ENCODE peak calls at places on chromosomes 7 and 10, in six cellular contexts. X is K562, G is SK-N-SH, Z is H1, A is HepG2, R is GM12878. H is an unnamed sample.

GRCh38 chr10:110919349-110919931 is at the start of gene SHOC2:
- DNase-seq in Z (peak; percentile 80), A (no peak), G (peak; percentile 93), R (no peak), X (peak; percentile 98), H (no peak)

GRCh38 chr10:13820591-13821377 is 234.0 kb downstream of the PRPF18 start:
- DNase-seq in Z (no peak), R (no peak), A (no peak), X (no peak), G (peak; percentile 34), H (no peak)

GRCh38 chr7:134826105-134826504 is 46.7 kb downstream of the CALD1 start:
- DNase-seq in Z (no peak), X (no peak), R (no peak), A (no peak), G (no peak), H (no peak)

GRCh38 chr10:131576341-131577177 is 265.0 kb upstream of the TCERG1L start:
- DNase-seq in A (no peak), X (no peak), R (no peak), Z (peak; percentile 26), G (no peak), H (no peak)

GRCh38 chr10:75283150-75284096 is 47.7 kb upstream of the COMTD1 start:
- DNase-seq in Z (peak; percentile 65), R (no peak), X (peak; percentile 29), A (no peak), G (no peak), H (no peak)

GRCh38 chr10:124742418-124743187 is 1.6 kb downstream of the FAM53B start:
- DNase-seq in X (peak; percentile 59), A (peak; percentile 57), G (peak; percentile 63), R (no peak), Z (no peak), H (peak; percentile 38)

GRCh38 chr7:40288827-40289226 is 154.0 kb downstream of the SUGCT start:
- DNase-seq in R (no peak), Z (no peak), A (no peak), X (no peak), G (no peak), H (no peak)

GRCh38 chr10:22737587-22737986 is 23.2 kb upstream of the PIP4K2A start:
- DNase-seq in A (no peak), R (no peak), G (no peak), X (peak; percentile 70), Z (no peak), H (no peak)

GRCh38 chr7:100728196-100728595 is 5.2 kb upstream of the ZAN start:
- DNase-seq in A (no peak), R (no peak), Z (no peak), X (no peak), G (no peak), H (no peak)

GRCh38 chr10:64518456-64518855 is 997.3 kb downstream of the REEP3 start:
- DNase-seq in X (no peak), G (no peak), A (no peak), R (no peak), Z (no peak), H (no peak)

GRCh38 chr10:31318382-31318853 is 598 bp upstream of the ZEB1 start:
- DNase-seq in R (peak; percentile 79), X (peak; percentile 69), G (peak; percentile 77), A (peak; percentile 12), Z (no peak), H (peak; percentile 77)

GRCh38 chr7:157250605-157251228 is 86.1 kb upstream of the DNAJB6 start:
- DNase-seq in Z (peak; percentile 74), G (peak; percentile 78), R (no peak), X (peak; percentile 85), A (peak; percentile 61), H (peak; percentile 49)

GRCh38 chr10:114519306-114519669 is 115.0 kb upstream of the AFAP1L2 start:
- DNase-seq in X (no peak), A (no peak), Z (no peak), R (no peak), G (no peak), H (no peak)

GRCh38 chr7:91892821-91893340 is 12.4 kb upstream of the MTERF1 start:
- DNase-seq in A (no peak), Z (no peak), G (no peak), X (peak; percentile 59), R (no peak), H (no peak)

GRCh38 chr10:61970182-61971015 is 68.9 kb downstream of the ARID5B start:
- DNase-seq in X (no peak), R (no peak), A (peak; percentile 25), Z (no peak), G (peak; percentile 42), H (no peak)

GRCh38 chr10:3420527-3421469 is 248.2 kb upstream of the PITRM1 start:
- DNase-seq in R (no peak), A (no peak), Z (no peak), G (no peak), X (no peak), H (no peak)

GRCh38 chr7:7304705-7305475 is 122.5 kb downstream of the C1GALT1 start:
- DNase-seq in R (no peak), Z (no peak), A (no peak), G (no peak), X (no peak), H (no peak)

GRCh38 chr10:63480237-63480636 is 14.5 kb upstream of the JMJD1C start:
- DNase-seq in Z (no peak), A (no peak), R (no peak), G (no peak), X (no peak), H (no peak)

GRCh38 chr10:132421377-132422168 is 24.6 kb downstream of the PWWP2B start:
- DNase-seq in X (peak; percentile 78), G (peak; percentile 45), Z (no peak), A (peak; percentile 33), R (no peak), H (peak; percentile 91)

GRCh38 chr10:116201670-116202430 is 71.2 kb downstream of the GFRA1 start:
- DNase-seq in R (no peak), A (no peak), G (no peak), Z (no peak), X (no peak), H (no peak)

GRCh38 chr7:68697821-68698280 is 900.4 kb upstream of the AUTS2 start:
- DNase-seq in A (no peak), X (no peak), G (peak; percentile 71), Z (no peak), R (no peak), H (no peak)

DNA sequence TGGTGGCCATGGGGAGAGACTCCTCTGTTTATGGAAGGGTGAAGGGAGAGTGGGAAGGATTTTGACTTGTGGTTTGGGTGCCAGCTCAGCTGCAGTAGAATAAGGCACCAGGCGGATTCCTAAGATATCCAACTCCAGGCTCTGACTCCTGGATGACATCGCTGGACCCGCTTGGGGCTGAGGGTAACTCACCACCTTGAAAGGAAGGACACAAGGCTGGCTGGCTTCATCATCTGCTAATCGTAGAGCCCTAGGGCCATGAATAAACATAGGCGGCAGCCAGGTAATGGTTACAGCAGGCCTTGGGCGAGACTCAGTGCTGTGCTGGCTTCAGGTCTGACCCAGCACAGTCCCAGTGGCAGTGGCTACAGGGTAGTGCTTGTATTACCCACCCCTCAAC is 16.7 kb upstream of the LIPK start:
- DNase-seq in A (no peak), G (no peak), Z (no peak), R (no peak), X (no peak), H (no peak)
- H3K27ac ChIP-seq in A (no peak overlapping the region), G (no peak overlapping the region), Z (no peak overlapping the region), R (no peak overlapping the region), X (no peak overlapping the region), H (no peak overlapping the region)

DNA sequence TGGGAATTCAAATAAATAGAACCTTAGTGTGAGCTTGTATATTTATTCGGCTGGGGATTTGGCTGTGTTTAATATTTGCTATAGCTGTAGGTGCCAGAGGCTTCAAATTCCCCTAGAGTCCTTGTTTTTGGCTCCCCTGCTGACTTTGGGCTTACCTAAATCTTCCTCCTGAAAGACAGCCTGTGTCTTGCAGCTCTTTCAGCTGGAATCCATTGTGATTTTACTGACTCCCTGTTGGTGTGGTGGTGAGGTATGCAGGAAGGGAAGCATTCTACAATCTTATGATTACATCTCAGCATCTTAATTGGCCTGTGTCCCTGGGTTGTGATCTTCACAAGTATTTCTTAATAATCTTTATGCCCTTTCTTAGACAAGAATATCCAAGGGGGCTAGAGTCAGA is 25.9 kb downstream of the FOXI2 start:
- DNase-seq in G (no peak), Z (no peak), X (no peak), A (no peak), R (no peak), H (no peak)
- TF ChIP-seq GABPA in G (no peak), Z (no peak), X (no peak), A (no peak), R (no peak), H (no peak)

DNA sequence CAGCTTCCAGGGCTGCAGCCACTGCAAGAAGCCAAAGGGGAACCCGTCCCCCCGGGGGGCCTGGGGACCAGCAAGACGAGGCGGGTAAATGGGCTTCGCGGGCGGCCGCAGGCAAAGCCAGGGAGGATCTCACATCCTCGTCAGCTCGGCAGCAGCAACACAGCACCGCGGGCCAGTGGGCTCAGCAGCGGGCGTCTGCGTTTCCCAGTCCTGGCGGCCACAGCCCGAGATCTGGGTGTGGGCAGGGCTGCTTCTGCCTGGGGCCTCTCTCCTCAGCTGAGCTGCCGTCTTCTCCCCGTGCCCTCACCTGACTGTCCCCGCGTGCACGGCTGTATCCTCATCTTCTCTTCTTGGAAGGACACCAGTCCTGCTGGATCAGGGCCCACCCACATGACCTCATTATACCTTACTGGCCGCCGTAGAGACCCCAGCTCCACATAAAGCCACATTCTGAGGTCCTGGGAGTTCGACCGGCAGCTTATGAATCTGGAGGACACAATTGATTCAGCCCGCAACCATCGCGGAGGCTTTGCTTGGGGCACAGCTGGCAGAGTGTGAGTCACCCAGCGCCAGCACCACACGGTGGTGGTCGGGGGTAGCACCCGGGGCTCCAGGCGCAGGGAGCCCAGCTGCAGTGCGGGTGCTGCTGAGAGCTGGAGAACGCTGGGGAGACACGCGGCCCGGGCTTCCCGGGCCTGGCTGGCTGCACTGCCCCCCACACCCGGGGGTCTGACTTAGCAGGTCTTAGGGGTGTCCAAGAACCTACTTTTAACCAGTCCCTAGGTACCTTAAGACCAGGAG is 88.1 kb downstream of the PAXIP1 start:
- DNase-seq in G (peak; percentile 81), A (no peak), R (no peak), X (no peak), Z (peak; percentile 64), H (no peak)
- H3K4me3 ChIP-seq in G (no peak overlapping the region), A (no peak overlapping the region), R (no peak overlapping the region), X (no peak overlapping the region), Z (peak overlapping the region; percentile 48), H (no peak overlapping the region)

GRCh38 chr7:29091722-29092121 is 54.6 kb downstream of the CPVL start:
- DNase-seq in G (no peak), Z (no peak), X (no peak), A (no peak), R (no peak), H (no peak)

GRCh38 chr7:29084832-29085231 is 61.5 kb downstream of the CPVL start:
- DNase-seq in A (no peak), R (peak; percentile 23), X (no peak), G (no peak), Z (no peak), H (no peak)

GRCh38 chr7:29091121-29091601 is 55.2 kb downstream of the CPVL start:
- DNase-seq in A (no peak), X (no peak), R (no peak), G (peak; percentile 41), Z (no peak), H (no peak)

GRCh38 chr7:29086545-29086944 is 59.8 kb downstream of the CPVL start:
- DNase-seq in A (no peak), Z (no peak), X (no peak), R (no peak), G (no peak), H (no peak)

DNA sequence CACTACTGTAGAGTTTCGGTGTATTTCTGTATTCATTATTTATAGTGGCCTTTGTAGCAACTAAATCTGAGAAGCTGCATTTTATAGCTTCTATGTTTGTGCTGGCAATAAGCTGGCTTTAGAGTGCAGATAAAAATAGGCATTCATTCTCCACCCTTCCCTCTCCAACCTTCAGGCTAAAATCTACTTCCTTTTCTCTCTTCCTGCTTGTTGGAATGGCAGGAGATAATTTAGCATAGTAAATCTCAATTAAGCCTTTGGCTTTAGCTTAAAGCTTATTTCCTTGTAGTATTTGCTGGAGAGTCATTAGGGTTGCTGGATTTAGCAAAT is 58.5 kb downstream of the CPVL start:
- DNase-seq in X (no peak), G (no peak), R (no peak), Z (no peak), A (no peak), H (no peak)
- H3K27ac ChIP-seq in X (no peak overlapping the region), G (no peak overlapping the region), R (no peak overlapping the region), Z (no peak overlapping the region), A (no peak overlapping the region), H (no peak overlapping the region)